ENCODE peak calls at places on chromosomes 13 and 19, in five cellular contexts. M is GM23248, Y is SJSA1, V is tibial nerve, J is stomach. P is an unnamed sample. For H3K9me3, the result is how much of the 10 kb centered on the place peaks cover.

GRCh38 chr19:52248256-52248655 is 21.1 kb upstream of the ZNF766 start:
- DNase-seq in M (peak), Y (no peak), V (peak), J (peak), P (peak)

GRCh38 chr19:48907671-48908070 is 7.6 kb downstream of the NUCB1 start:
- DNase-seq in M (no peak), Y (no peak), V (no peak), J (no peak), P (no peak)

GRCh38 chr13:42041684-42042035 is 6.8 kb upstream of the DGKH start:
- DNase-seq in M (peak), Y (peak), V (peak), J (peak), P (peak)

GRCh38 chr13:111516712-111517640 is 196.5 kb downstream of the TEX29 start:
- DNase-seq in M (no peak), Y (no peak), V (no peak), J (no peak), P (no peak)

GRCh38 chr19:11931513-11931912 is 6.6 kb downstream of the ZNF700 start:
- DNase-seq in M (no peak), Y (no peak), V (no peak), J (no peak), P (no peak)

GRCh38 chr19:8352134-8352827 is 9.2 kb upstream of the KANK3 start:
- DNase-seq in M (peak), Y (no peak), V (no peak), J (no peak), P (peak)

GRCh38 chr19:49585023-49585422 is 3.9 kb downstream of the PRRG2 start:
- DNase-seq in M (no peak), Y (no peak), V (no peak), J (no peak), P (no peak)

GRCh38 chr19:41554902-41555301 is 21.1 kb upstream of the CEACAM21 start:
- DNase-seq in M (no peak), Y (no peak), V (no peak), J (no peak), P (no peak)

GRCh38 chr13:109468123-109468522 is 318.3 kb downstream of the IRS2 start:
- DNase-seq in M (no peak), Y (peak), V (no peak), J (no peak), P (no peak)

GRCh38 chr19:5479958-5480357 is 24.7 kb downstream of the ZNRF4 start:
- DNase-seq in M (no peak), Y (no peak), V (no peak), J (no peak), P (no peak)

DNA sequence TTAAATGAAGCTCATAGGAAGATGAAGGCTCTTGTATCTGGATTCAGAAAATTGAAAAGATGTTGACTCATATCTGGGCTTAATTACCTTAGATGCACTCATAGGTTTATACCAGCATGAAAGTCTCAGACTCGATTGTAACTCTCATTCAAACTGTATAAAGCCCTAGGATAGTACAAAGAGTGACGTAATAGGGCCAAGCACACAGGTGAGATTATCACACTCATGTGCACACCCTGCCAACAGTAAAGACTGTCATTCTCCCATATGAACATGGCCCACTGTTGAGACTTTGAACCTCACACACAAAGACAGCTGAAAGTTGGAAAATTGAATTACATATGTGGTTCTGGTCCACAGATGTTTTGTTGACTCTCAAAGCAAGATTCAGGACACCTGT is 18.0 kb upstream of the ZNF723 start:
- DNase-seq in M (no peak), Y (no peak), V (no peak), J (no peak), P (no peak)
- H3K9me3 ChIP-seq in M (under half), Y (under half), V (under half), J (half or more), P (under half)

DNA sequence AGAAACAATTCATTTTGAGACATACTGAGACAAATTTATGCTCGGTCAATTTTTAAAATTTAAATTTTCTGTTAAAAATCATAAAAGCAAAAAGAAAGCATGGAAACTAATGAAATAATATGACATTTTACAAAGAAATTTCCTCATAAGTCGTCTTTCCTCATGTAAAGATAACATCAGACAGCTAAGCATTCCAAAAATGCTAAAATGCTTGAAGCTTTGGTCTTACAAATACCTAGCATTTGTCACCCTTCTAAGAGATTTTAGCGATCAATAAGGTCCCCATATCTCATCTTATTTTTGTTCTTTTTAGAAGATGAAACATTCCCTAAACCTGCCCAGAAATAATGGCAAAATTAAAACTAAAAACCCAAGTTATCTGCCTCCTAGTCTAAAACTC is 68.5 kb upstream of the FREM2 start:
- DNase-seq in M (no peak), Y (no peak), V (no peak), J (no peak), P (no peak)
- H3K9me3 ChIP-seq in M (under half), Y (under half), V (under half), J (under half), P (under half)

GRCh38 chr19:57964761-57965160 is 9.6 kb downstream of the C19orf18 start:
- DNase-seq in M (no peak), Y (no peak), V (no peak), J (no peak), P (no peak)

GRCh38 chr19:57961785-57962184 is 12.5 kb downstream of the C19orf18 start:
- DNase-seq in M (no peak), Y (no peak), V (no peak), J (no peak), P (no peak)
- H3K9me3 ChIP-seq in M (under half), Y (under half), V (under half), J (half or more), P (under half)

GRCh38 chr19:36819130-36819630 is 19.0 kb downstream of the ZNF790 start:
- DNase-seq in M (peak), Y (no peak), V (no peak), J (no peak), P (no peak)
- H3K9me3 ChIP-seq in M (under half), Y (under half), V (half or more), J (half or more), P (under half)

P was measured in thyroid gland.